ENCODE peak calls at places on chromosomes 12 and 14, in five cellular contexts. W is GM12878, X is ovary, J is body of pancreas, T is tibial nerve. M is an unnamed sample.

GRCh38 chr12:57765003-57765697 is 1.7 kb downstream of the CYP27B1 start:
- DNase-seq in J (peak; percentile 54), X (no peak), W (no peak), T (no peak), M (peak; percentile 64)

GRCh38 chr12:1662761-1663439 is 28.0 kb upstream of the ADIPOR2 start:
- DNase-seq in J (peak; percentile 87), T (no peak), X (peak; percentile 59), W (no peak), M (peak; percentile 86)

GRCh38 chr12:101480849-101481248 is 5.7 kb downstream of the SPIC start:
- DNase-seq in T (no peak), W (no peak), X (no peak), J (no peak), M (no peak)

GRCh38 chr12:2877959-2878732 is 1.1 kb downstream of the RHNO1 start:
- DNase-seq in T (no peak), X (no peak), W (no peak), J (no peak), M (no peak)

GRCh38 chr14:74950795-74951442 is 4.5 kb downstream of the PGF start:
- DNase-seq in W (no peak), T (no peak), X (no peak), J (peak; percentile 59), M (peak; percentile 49)

GRCh38 chr12:120102189-120103043 is 14.1 kb downstream of the RAB35 start:
- DNase-seq in T (no peak), X (no peak), W (no peak), J (no peak), M (no peak)

GRCh38 chr14:91207008-91207407 is 37.5 kb downstream of the GPR68 start:
- DNase-seq in X (no peak), T (no peak), J (no peak), W (no peak), M (no peak)

GRCh38 chr12:65968889-65969509 is 144.7 kb downstream of the HMGA2 start:
- DNase-seq in X (no peak), T (no peak), W (no peak), J (no peak), M (no peak)

GRCh38 chr14:85402546-85403162 is 127.3 kb upstream of the FLRT2 start:
- DNase-seq in W (no peak), X (no peak), T (no peak), J (no peak), M (no peak)

GRCh38 chr14:66496911-66497310 is 10.7 kb downstream of the CCDC196 start:
- DNase-seq in J (peak; percentile 28), X (no peak), T (no peak), W (no peak), M (no peak)

GRCh38 chr12:27924350-27925140 is 48.0 kb downstream of the PTHLH start:
- DNase-seq in J (no peak), X (no peak), W (no peak), T (no peak), M (no peak)

GRCh38 chr12:14418526-14418925 is 53.0 kb downstream of the ATF7IP start:
- DNase-seq in X (no peak), W (no peak), T (no peak), J (no peak), M (no peak)

GRCh38 chr12:42129595-42130204 is 15.0 kb downstream of the GXYLT1 start:
- DNase-seq in W (no peak), T (peak; percentile 81), X (peak; percentile 34), J (peak; percentile 50), M (peak; percentile 13)

GRCh38 chr14:20413785-20414117 is 450 bp upstream of the TEP1 start:
- DNase-seq in X (no peak), J (no peak), T (no peak), W (no peak), M (peak; percentile 21)

GRCh38 chr14:44625098-44625497 is 118.0 kb upstream of the FSCB start:
- DNase-seq in J (no peak), W (no peak), T (no peak), X (no peak), M (no peak)

GRCh38 chr12:22361785-22362184 is 27.3 kb upstream of the ST8SIA1 start:
- DNase-seq in X (no peak), J (no peak), W (no peak), T (no peak), M (no peak)

GRCh38 chr12:50567926-50568325 is 63.1 kb downstream of the DIP2B start:
- DNase-seq in T (no peak), X (no peak), J (no peak), W (no peak), M (no peak)

GRCh38 chr12:93273834-93274705 is 103.7 kb upstream of the NUDT4 start:
- DNase-seq in W (no peak), J (no peak), X (no peak), T (no peak), M (no peak)

GRCh38 chr14:50772361-50772760 is 58.6 kb downstream of the NIN start:
- DNase-seq in W (no peak), J (no peak), X (no peak), T (no peak), M (no peak)

GRCh38 chr14:101507306-101508150 is 53.8 kb upstream of the DIO3 start:
- DNase-seq in T (no peak), W (no peak), J (peak; percentile 2), X (peak; percentile 5), M (peak; percentile 5)

GRCh38 chr14:84228702-84229101 is 1301.2 kb upstream of the FLRT2 start:
- DNase-seq in W (no peak), T (no peak), X (no peak), J (no peak), M (no peak)

GRCh38 chr14:104436047-104436531 is 143.5 kb upstream of the C14orf180 start:
- DNase-seq in W (no peak), J (peak; percentile 73), X (peak; percentile 70), T (peak; percentile 25), M (peak; percentile 26)

GRCh38 chr12:107448198-107448597 is 237.4 kb upstream of the PWP1 start:
- DNase-seq in J (no peak), W (no peak), T (no peak), X (no peak), M (peak; percentile 20)

GRCh38 chr14:26589998-26590397 is 7.8 kb downstream of the NOVA1 start:
- DNase-seq in X (no peak), T (no peak), W (no peak), J (no peak), M (no peak)

GRCh38 chr14:96630281-96630680 is 128.1 kb downstream of the PAPOLA start:
- DNase-seq in T (no peak), J (no peak), X (no peak), W (no peak), M (peak; percentile 1)

GRCh38 chr14:101184562-101184961 is 281.0 kb upstream of the RTL1 start:
- DNase-seq in W (no peak), X (no peak), J (no peak), T (no peak), M (no peak)

GRCh38 chr14:104792945-104793702 is 2.4 kb downstream of the AKT1 start:
- DNase-seq in J (no peak), X (no peak), W (no peak), T (no peak), M (no peak)

GRCh38 chr12:54418441-54419087 is 502 bp downstream of the ITGA5 start:
- DNase-seq in J (no peak), X (peak; percentile 37), W (no peak), T (no peak), M (no peak)

GRCh38 chr12:113173081-113173698 is 12.1 kb downstream of the DDX54 start:
- DNase-seq in X (no peak), J (no peak), T (no peak), W (no peak), M (no peak)

GRCh38 chr14:63273091-63273490 is 45.6 kb downstream of the GPHB5 start:
- DNase-seq in T (no peak), X (no peak), W (no peak), J (no peak), M (no peak)

GRCh38 chr14:89927466-89927865 is 27.1 kb downstream of the EFCAB11 start:
- DNase-seq in T (no peak), J (no peak), X (no peak), W (no peak), M (no peak)

GRCh38 chr14:100143523-100143922 is 15.9 kb downstream of the DEGS2 start:
- DNase-seq in W (no peak), T (no peak), X (no peak), J (no peak), M (no peak)

GRCh38 chr14:68975667-68976066 is 3.4 kb downstream of the ACTN1 start:
- DNase-seq in T (no peak), X (no peak), W (no peak), J (no peak), M (no peak)

DNA sequence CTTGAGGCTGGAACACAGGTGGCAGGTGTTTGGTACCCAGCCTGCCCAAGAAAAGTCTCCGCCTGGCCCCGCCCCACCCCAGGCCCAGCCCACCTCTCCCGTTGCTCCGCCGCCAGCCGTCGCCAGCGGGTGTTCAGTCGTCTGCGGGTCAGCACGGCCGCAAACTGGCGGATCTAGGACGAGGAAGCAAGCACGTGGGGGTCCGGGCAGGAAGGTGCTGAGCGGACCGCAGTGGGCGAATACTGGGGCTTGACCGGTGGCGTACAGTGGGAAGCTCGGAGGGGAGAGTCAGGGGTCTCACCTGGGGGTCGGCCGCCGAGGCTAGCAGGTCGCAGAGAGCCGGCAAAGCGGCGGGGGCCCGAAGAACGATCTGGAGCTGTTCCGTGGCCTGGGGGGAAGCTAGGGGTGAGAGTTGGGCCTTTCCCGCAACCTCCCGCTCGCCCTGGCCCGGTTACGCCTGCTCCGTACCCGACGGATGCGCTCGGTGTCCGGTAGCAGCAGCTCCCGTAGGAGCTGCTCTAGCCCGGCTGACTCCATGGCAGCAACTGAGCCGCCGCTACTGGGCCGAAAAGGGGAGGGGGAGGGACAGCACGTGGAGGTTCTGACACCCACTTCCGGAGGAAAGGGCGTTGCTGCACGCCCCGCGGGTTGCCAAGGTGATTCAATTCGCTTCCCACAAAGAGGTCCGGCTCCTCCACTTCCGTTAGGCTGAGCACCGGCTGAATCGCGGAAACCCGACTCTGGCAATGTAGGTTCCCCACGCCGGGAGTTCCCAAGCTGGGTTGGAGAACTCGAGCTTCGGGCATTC is at the start of gene IPO4:
- DNase-seq in J (peak; percentile 97), T (peak; percentile 92), X (peak; percentile 96), W (peak; percentile 88), M (peak; percentile 96)
- TF ChIP-seq POLR2A in J (no peak), T (peak; percentile 31), X (peak; percentile 40), W (peak; percentile 94), M (peak; percentile 63)

GRCh38 chr12:131828671-131829350 is 618 bp downstream of the MMP17 start:
- DNase-seq in T (no peak), W (no peak), X (peak; percentile 21), J (no peak), M (no peak)

GRCh38 chr12:131829351-131829794 is 1.2 kb downstream of the MMP17 start:
- DNase-seq in J (no peak), T (no peak), W (no peak), X (peak; percentile 53), M (no peak)

GRCh38 chr12:131829795-131830334 is 1.7 kb downstream of the MMP17 start:
- DNase-seq in J (no peak), X (peak; percentile 48), W (no peak), T (no peak), M (no peak)

GRCh38 chr12:131826064-131826928 is 1.9 kb upstream of the MMP17 start:
- DNase-seq in T (no peak), X (no peak), J (no peak), W (no peak), M (no peak)

GRCh38 chr12:131827961-131828534 is at the start of gene MMP17:
- DNase-seq in X (peak; percentile 68), J (peak; percentile 68), W (no peak), T (peak; percentile 46), M (peak; percentile 33)
- TF ChIP-seq POLR2A in X (no peak), J (no peak), W (peak; percentile 26), T (peak; percentile 58), M (no peak)

GRCh38 chr12:13171921-13172859 is 24.3 kb upstream of the EMP1 start:
- DNase-seq in W (no peak), X (no peak), J (no peak), T (peak; percentile 28), M (peak; percentile 30)
- TF ChIP-seq POLR2A in W (no peak), X (no peak), J (no peak), T (no peak), M (no peak)

GRCh38 chr12:121796855-121797751 is 3.6 kb upstream of the RHOF start:
- DNase-seq in W (no peak), T (peak; percentile 83), X (peak; percentile 87), J (peak; percentile 100), M (peak; percentile 96)
- TF ChIP-seq POLR2A in W (no peak), T (peak; percentile 45), X (no peak), J (peak; percentile 76), M (peak; percentile 74)